ENCODE peak calls at places on chromosomes 2 and 18, in five cellular contexts. G is CD8-positive, alpha-beta T cell; W is heart left ventricle; N is left lung; M is fibroblast of lung. L is an unnamed sample. For H3K4me1, the result is how much of the 10 kb centered on the place peaks cover.

GRCh38 chr2:199279146-199279545 is 178.6 kb downstream of the SATB2 start:
- DNase-seq in G (no peak), W (no peak), N (no peak), M (no peak), L (no peak)

GRCh38 chr2:124081154-124081771 is 56.2 kb downstream of the CNTNAP5 start:
- DNase-seq in G (no peak), W (no peak), N (no peak), M (no peak), L (peak)

GRCh38 chr18:68557183-68557582 is 157.7 kb downstream of the TMX3 start:
- DNase-seq in G (no peak), W (no peak), N (no peak), M (no peak), L (no peak)

GRCh38 chr18:24026457-24026856 is 11.9 kb downstream of the TTC39C start:
- DNase-seq in G (no peak), W (no peak), N (no peak), M (no peak), L (peak)

GRCh38 chr18:46134920-46135675 is 30.9 kb downstream of the HAUS1 start:
- DNase-seq in G (no peak), W (peak), N (no peak), M (no peak), L (no peak)

GRCh38 chr18:63258749-63259580 is 60.6 kb downstream of the BCL2 start:
- DNase-seq in G (no peak), W (no peak), N (no peak), M (no peak), L (no peak)

GRCh38 chr2:85324639-85325465 is 2.9 kb downstream of the TGOLN2 start:
- DNase-seq in G (no peak), W (no peak), N (no peak), M (peak), L (no peak)

GRCh38 chr2:54629914-54630609 is 93.4 kb upstream of the EML6 start:
- DNase-seq in G (no peak), W (peak), N (no peak), M (no peak), L (peak)

GRCh38 chr18:2912357-2913299 is 65.8 kb downstream of the EMILIN2 start:
- DNase-seq in G (no peak), W (no peak), N (no peak), M (no peak), L (no peak)

GRCh38 chr2:119407430-119408220 is 24.0 kb upstream of the TMEM37 start:
- DNase-seq in G (no peak), W (peak), N (no peak), M (peak), L (no peak)

GRCh38 chr18:11323359-11323819 is 174.0 kb upstream of the PIEZO2 start:
- DNase-seq in G (no peak), W (no peak), N (no peak), M (peak), L (no peak)

GRCh38 chr18:13604751-13605150 is 121.6 kb downstream of the FAM210A start:
- DNase-seq in G (no peak), W (no peak), N (no peak), M (no peak), L (no peak)

GRCh38 chr2:102975996-102976636 is 214.3 kb downstream of the TMEM182 start:
- DNase-seq in G (no peak), W (no peak), N (no peak), M (peak), L (peak)

GRCh38 chr2:176140520-176141317 is 10.6 kb upstream of the HOXD4 start:
- DNase-seq in G (peak), W (peak), N (peak), M (peak), L (no peak)

GRCh38 chr2:219125225-219125885 is 35.3 kb downstream of the NHEJ1 start:
- DNase-seq in G (no peak), W (peak), N (peak), M (peak), L (peak)

GRCh38 chr2:237877576-237878307 is 18.3 kb downstream of the RAMP1 start:
- DNase-seq in G (no peak), W (peak), N (peak), M (no peak), L (no peak)

GRCh38 chr18:48828713-48829442 is 121.9 kb downstream of the SMAD7 start:
- DNase-seq in G (no peak), W (peak), N (no peak), M (no peak), L (no peak)

GRCh38 chr2:221629478-221629877 is 57.4 kb upstream of the EPHA4 start:
- DNase-seq in G (no peak), W (no peak), N (no peak), M (peak), L (peak)

GRCh38 chr2:207655000-207655399 is 29.8 kb upstream of the METTL21A start:
- DNase-seq in G (no peak), W (no peak), N (no peak), M (no peak), L (no peak)

GRCh38 chr2:217940261-217941220 is 62.3 kb downstream of the TNS1 start:
- DNase-seq in G (no peak), W (peak), N (no peak), M (no peak), L (no peak)

GRCh38 chr18:48548404-48548771 is 9.6 kb downstream of the CTIF start:
- DNase-seq in G (no peak), W (peak), N (no peak), M (peak), L (no peak)

GRCh38 chr18:79720359-79720733 is 40.7 kb downstream of the CTDP1 start:
- DNase-seq in G (no peak), W (peak), N (no peak), M (no peak), L (no peak)

GRCh38 chr18:416928-417327 is 83.6 kb downstream of the COLEC12 start:
- DNase-seq in G (no peak), W (no peak), N (no peak), M (no peak), L (no peak)

GRCh38 chr18:24232814-24233213 is 94.0 kb downstream of the CABYR start:
- DNase-seq in G (no peak), W (no peak), N (no peak), M (no peak), L (no peak)

GRCh38 chr2:240596491-240596931 is 10.0 kb downstream of the CAPN10 start:
- DNase-seq in G (no peak), W (peak), N (peak), M (no peak), L (no peak)

GRCh38 chr2:168992026-168992425 is 39.1 kb downstream of the ABCB11 start:
- DNase-seq in G (no peak), W (no peak), N (no peak), M (no peak), L (peak)

GRCh38 chr18:28018361-28018760 is 158.6 kb downstream of the CDH2 start:
- DNase-seq in G (no peak), W (no peak), N (no peak), M (no peak), L (peak)

GRCh38 chr2:119474371-119475224 is 42.9 kb downstream of the TMEM37 start:
- DNase-seq in G (no peak), W (no peak), N (no peak), M (no peak), L (no peak)

GRCh38 chr2:56801214-56801613 is 617.4 kb downstream of the CCDC85A start:
- DNase-seq in G (no peak), W (no peak), N (no peak), M (no peak), L (no peak)

GRCh38 chr2:119545754-119546445 is 1.7 kb downstream of the CFAP221 start:
- DNase-seq in G (no peak), W (no peak), N (no peak), M (no peak), L (no peak)

GRCh38 chr2:53252115-53252514 is 515.5 kb upstream of the CHAC2 start:
- DNase-seq in G (no peak), W (no peak), N (no peak), M (no peak), L (no peak)

GRCh38 chr2:65026154-65026553 is 30.1 kb upstream of the CEP68 start:
- DNase-seq in G (no peak), W (no peak), N (no peak), M (no peak), L (no peak)
- H3K4me1 ChIP-seq in G (under half), W (under half), N (under half), M (under half), L (under half)

GRCh38 chr2:18474690-18475089 is 85.8 kb downstream of the RDH14 start:
- DNase-seq in G (no peak), W (no peak), N (no peak), M (no peak), L (no peak)
- H3K4me1 ChIP-seq in G (under half), W (under half), N (under half), M (under half), L (under half)

GRCh38 chr2:239293450-239294430 is 107.1 kb downstream of the HDAC4 start:
- DNase-seq in G (no peak), W (peak), N (no peak), M (no peak), L (no peak)
- H3K4me1 ChIP-seq in G (half or more), W (under half), N (under half), M (under half), L (under half)

DNA sequence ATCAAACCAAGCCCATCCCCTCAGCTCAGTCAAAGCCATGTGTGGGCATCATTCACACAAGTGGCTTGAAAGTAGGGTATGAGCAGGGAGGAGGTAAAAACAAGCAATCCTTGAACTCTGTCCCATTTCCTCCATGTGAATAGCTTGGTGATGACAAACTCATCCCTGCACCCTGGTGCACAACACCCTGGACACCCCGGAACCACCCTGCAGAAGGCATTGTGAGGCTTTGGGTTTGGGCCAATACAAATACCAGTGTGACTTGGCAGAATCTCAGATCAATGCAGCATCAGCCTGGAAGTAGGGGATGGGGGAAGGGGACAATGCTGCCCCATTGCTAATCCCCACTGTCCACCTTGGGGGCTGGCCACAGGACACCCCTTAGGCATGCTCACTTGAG is 28.6 kb downstream of the TGFA start:
- DNase-seq in G (no peak), W (no peak), N (no peak), M (no peak), L (peak)
- H3K4me1 ChIP-seq in G (under half), W (under half), N (under half), M (under half), L (under half)

DNA sequence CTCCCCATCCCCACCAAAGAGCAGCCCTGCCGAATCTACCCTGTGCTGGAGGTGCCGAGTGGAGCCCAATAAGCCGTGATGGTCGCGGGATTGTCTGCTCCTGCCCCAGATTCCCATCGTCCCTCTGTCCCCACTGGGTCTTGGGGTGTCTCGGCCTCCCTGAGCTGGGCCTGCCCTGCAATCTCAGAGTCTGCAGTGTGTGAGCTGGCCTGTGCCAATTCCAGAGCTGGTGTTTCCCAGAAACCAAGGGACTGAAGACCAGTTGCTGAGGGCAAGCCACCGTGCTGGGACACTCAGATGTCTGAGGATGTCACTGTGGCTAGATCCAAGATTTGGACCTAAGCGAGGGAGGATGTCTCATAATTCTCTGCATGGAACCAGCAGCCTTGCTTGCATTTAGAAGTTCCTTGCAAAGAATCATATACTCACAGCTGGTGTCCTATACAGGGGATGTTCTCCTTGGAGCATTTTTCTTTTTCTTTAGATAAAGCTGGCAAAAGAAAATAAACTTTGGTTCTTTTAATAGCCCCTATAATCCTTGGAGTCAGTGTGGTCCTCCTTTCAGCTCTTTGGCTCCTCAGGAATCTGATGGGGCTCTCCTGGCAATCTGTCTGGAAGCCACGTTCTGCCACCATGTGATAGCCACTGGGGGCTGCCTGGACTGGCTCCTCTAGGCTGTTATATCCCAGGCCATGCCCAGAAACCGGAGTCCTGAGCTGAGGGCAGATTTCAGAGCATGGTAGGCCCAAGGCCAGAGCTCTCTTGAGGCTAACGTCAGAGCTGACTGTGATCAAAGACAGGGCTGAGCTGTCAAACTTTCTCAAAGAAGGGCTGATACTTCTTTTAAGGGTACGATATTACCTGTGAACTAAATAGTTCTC is 140.1 kb upstream of the HAAO start:
- DNase-seq in G (no peak), W (peak), N (no peak), M (no peak), L (no peak)
- H3K4me1 ChIP-seq in G (under half), W (under half), N (under half), M (under half), L (under half)

GRCh38 chr2:126657636-126658315 is 1.8 kb downstream of the GYPC start:
- DNase-seq in G (peak), W (peak), N (peak), M (peak), L (no peak)

GRCh38 chr2:126657146-126657635 is 1.2 kb downstream of the GYPC start:
- DNase-seq in G (peak), W (peak), N (no peak), M (peak), L (no peak)

GRCh38 chr2:126658316-126658909 is 2.5 kb downstream of the GYPC start:
- DNase-seq in G (no peak), W (no peak), N (no peak), M (no peak), L (no peak)

GRCh38 chr2:126660068-126660467 is 4.1 kb downstream of the GYPC start:
- DNase-seq in G (no peak), W (no peak), N (no peak), M (no peak), L (no peak)

DNA sequence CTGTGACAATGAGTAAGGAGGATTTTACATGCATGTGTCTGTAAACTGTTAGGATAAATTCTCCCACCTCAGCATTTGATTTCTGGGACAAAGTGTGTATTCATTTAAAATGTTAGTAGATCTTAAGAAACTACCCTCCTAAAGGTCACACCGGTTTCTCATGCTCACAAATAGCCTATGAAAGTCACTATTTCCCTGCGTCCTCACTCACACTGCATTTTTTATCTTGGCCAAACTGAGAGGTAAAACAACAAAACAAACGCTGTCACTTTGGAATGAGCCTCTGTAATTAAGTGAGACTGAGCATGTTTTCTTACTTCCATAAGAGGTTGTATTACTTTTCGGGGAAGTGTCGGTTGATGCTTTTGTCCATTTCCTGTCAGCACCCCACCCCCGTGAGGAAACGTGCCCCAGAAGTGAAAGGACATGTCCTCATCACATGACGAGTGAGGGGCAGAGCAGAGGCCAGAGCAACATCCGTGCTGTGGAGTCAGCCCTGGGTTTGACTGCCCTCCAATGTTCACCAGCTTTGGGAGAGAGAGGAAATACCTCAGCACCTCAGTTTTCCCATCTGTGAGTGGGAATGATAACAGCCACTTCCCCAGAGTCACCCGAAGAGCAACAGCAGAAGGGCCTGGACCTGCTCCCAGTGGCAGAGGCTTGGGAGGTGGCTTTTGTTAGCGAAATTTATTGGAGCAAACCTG is 3.1 kb downstream of the GYPC start:
- DNase-seq in G (peak), W (peak), N (no peak), M (peak), L (no peak)
- H3K4me1 ChIP-seq in G (half or more), W (half or more), N (under half), M (under half), L (under half)